ENCODE peak calls at places on chromosomes 13 and 19, in five cellular contexts. T is OCI-LY7, P is left ventricle myocardium inferior, X is neural progenitor cell, B is PC-3. D is an unnamed sample.

GRCh38 chr13:41007359-41008118 is 11.6 kb downstream of the ELF1 start:
- DNase-seq in T (peak), P (no peak), X (peak), B (peak), D (peak)

GRCh38 chr13:28753208-28753892 is 34.6 kb upstream of the SLC46A3 start:
- DNase-seq in T (no peak), P (peak), X (no peak), B (peak), D (peak)

GRCh38 chr19:17706750-17707181 is 12.5 kb upstream of the MAP1S start:
- DNase-seq in T (no peak), P (no peak), X (peak), B (no peak), D (peak)

GRCh38 chr19:16185925-16186234 is 670 bp downstream of the FAM32A start:
- DNase-seq in T (peak), P (no peak), X (no peak), B (peak), D (no peak)

GRCh38 chr13:25963681-25964080 is 88.1 kb downstream of the SHISA2 start:
- DNase-seq in T (no peak), P (no peak), X (no peak), B (peak), D (peak)

GRCh38 chr13:39786091-39786490 is 130.6 kb downstream of the COG6 start:
- DNase-seq in T (no peak), P (no peak), X (peak), B (no peak), D (no peak)

GRCh38 chr13:45446181-45446580 is 18.6 kb upstream of the COG3 start:
- DNase-seq in T (no peak), P (no peak), X (no peak), B (no peak), D (peak)

GRCh38 chr13:101451641-101452040 is 834 bp upstream of the ITGBL1 start:
- DNase-seq in T (no peak), P (no peak), X (no peak), B (no peak), D (no peak)

GRCh38 chr19:14433454-14434156 is 499 bp downstream of the PKN1 start:
- DNase-seq in T (peak), P (no peak), X (peak), B (peak), D (no peak)

GRCh38 chr13:27043013-27043412 is 128.6 kb downstream of the USP12 start:
- DNase-seq in T (no peak), P (no peak), X (no peak), B (peak), D (peak)

GRCh38 chr13:30576528-30576927 is 41.2 kb upstream of the USPL1 start:
- DNase-seq in T (no peak), P (no peak), X (no peak), B (peak), D (peak)

GRCh38 chr19:15556634-15557181 is 48.4 kb downstream of the CYP4F22 start:
- DNase-seq in T (no peak), P (no peak), X (no peak), B (no peak), D (no peak)

GRCh38 chr19:336067-336614 is 8.5 kb downstream of the MIER2 start:
- DNase-seq in T (no peak), P (no peak), X (no peak), B (no peak), D (no peak)

GRCh38 chr13:29922896-29923295 is 72.5 kb upstream of the UBL3 start:
- DNase-seq in T (no peak), P (no peak), X (no peak), B (peak), D (peak)

GRCh38 chr19:32773126-32773525 is 53.6 kb downstream of the TDRD12 start:
- DNase-seq in T (no peak), P (no peak), X (no peak), B (no peak), D (no peak)

GRCh38 chr13:73107970-73108369 is 49.2 kb downstream of the KLF5 start:
- DNase-seq in T (no peak), P (no peak), X (no peak), B (no peak), D (no peak)

GRCh38 chr13:113142876-113143275 is 15.6 kb upstream of the PROZ start:
- DNase-seq in T (no peak), P (no peak), X (no peak), B (no peak), D (no peak)

GRCh38 chr13:52783943-52784342 is 44.3 kb upstream of the CNMD start:
- DNase-seq in T (no peak), P (no peak), X (no peak), B (no peak), D (no peak)

GRCh38 chr19:3055741-3056453 is 6.4 kb downstream of the TLE5 start:
- DNase-seq in T (no peak), P (no peak), X (no peak), B (peak), D (peak)

GRCh38 chr19:5805465-5806132 is 732 bp downstream of the NRTN start:
- DNase-seq in T (peak), P (peak), X (peak), B (peak), D (peak)
- TF ChIP-seq CTCF in T (peak), P (peak), X (peak), B (peak), D (peak)

GRCh38 chr13:99894105-99894504 is 77.5 kb downstream of the ZIC5 start:
- DNase-seq in T (no peak), P (no peak), X (no peak), B (no peak), D (no peak)

GRCh38 chr13:99894835-99895427 is 76.6 kb downstream of the ZIC5 start:
- DNase-seq in T (no peak), P (no peak), X (peak), B (no peak), D (no peak)

GRCh38 chr13:99895428-99895998 is 76.1 kb downstream of the ZIC5 start:
- DNase-seq in T (no peak), P (no peak), X (peak), B (no peak), D (no peak)

GRCh38 chr13:99896712-99897440 is 74.7 kb downstream of the ZIC5 start:
- DNase-seq in T (no peak), P (no peak), X (no peak), B (no peak), D (no peak)

DNA sequence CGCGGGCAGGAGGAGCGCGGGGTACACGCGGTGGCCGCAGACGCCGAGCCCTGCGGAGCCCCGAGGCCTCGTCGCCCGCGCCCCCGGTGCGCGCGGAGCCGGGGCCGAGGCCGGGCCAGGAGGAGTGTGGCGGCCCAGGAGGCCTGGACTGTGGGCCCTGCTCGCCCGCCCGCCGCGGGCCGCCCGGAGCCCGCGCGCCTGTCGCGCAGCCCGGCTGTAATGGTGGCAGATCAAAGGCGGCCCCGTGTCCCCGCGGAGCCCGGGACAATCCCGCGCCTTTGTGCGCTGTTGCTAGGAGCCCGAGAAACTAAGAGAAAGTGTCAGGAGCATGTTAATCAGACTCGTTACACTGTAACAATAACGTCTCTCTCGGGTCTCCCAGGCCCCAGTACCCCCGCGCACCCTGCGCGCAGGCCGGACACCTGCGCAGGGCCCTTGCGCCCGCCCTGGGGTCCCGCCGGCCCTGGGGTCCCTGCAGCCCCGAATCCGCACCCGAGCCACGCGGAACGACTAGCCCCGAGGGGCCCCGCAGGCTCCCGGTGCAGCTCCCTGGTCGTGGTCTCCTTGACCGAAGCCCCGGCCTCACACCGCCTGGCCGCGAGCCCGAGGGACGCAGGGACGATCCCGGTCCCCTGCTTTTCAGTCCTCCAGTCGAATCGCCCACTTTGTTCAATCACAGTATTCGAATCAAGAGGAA is 75.4 kb downstream of the ZIC5 start:
- DNase-seq in T (no peak), P (no peak), X (peak), B (no peak), D (no peak)
- H3K4me3 ChIP-seq in T (no peak), P (peak), X (peak), B (no peak), D (no peak)

GRCh38 chr13:109135018-109135417 is 505.6 kb downstream of the MYO16 start:
- DNase-seq in T (peak), P (no peak), X (no peak), B (peak), D (no peak)
- TF ChIP-seq CTCF in T (peak), P (no peak), X (peak), B (peak), D (peak)

GRCh38 chr13:98761126-98761978 is 8.9 kb upstream of the SLC15A1 start:
- DNase-seq in T (no peak), P (no peak), X (no peak), B (no peak), D (peak)

GRCh38 chr13:98766716-98767115 is 14.2 kb upstream of the SLC15A1 start:
- DNase-seq in T (no peak), P (no peak), X (no peak), B (no peak), D (no peak)

GRCh38 chr13:98766120-98766519 is 13.6 kb upstream of the SLC15A1 start:
- DNase-seq in T (no peak), P (no peak), X (no peak), B (no peak), D (no peak)

GRCh38 chr13:98761979-98762616 is 9.6 kb upstream of the SLC15A1 start:
- DNase-seq in T (no peak), P (no peak), X (no peak), B (no peak), D (no peak)
- H3K4me3 ChIP-seq in T (no peak), P (peak), X (no peak), B (no peak), D (peak)